ENCODE peak calls at places on chromosome 1, in nine cellular contexts. Y is sciatic nerve; L is smooth muscle cell of the brain vasculature; G is NCI-H524; V is AG09309; K is stimulated activated effector memory CD8-positive, alpha-beta T cell treated with anti-CD3 and anti-CD28 coated beads, Interleukin-12 subunit alpha, Interleukin-12 subunit beta, amount 100 ng/mL, for 72 hours; R is Panc1; D is endothelial cell; B is fibroblast of mammary gland. E is an unnamed sample.

GRCh38 chr1:86648255-86648654 is 56.1 kb upstream of the SH3GLB1 start:
- DNase-seq in Y (no peak), L (peak), G (no peak), V (peak), K (no peak), R (peak), D (no peak), B (peak), E (peak)

GRCh38 chr1:32695098-32695904 is 7.3 kb downstream of the SYNC start:
- DNase-seq in Y (peak), L (no peak), G (no peak), V (peak), K (no peak), R (no peak), D (no peak), B (peak), E (peak)

GRCh38 chr1:215891673-215892072 is 324.6 kb downstream of the KCTD3 start:
- DNase-seq in Y (no peak), L (no peak), G (no peak), V (no peak), K (no peak), R (no peak), D (no peak), B (peak), E (peak)

GRCh38 chr1:33007190-33008050 is 29.3 kb downstream of the AK2 start:
- DNase-seq in Y (no peak), L (peak), G (peak), V (peak), K (no peak), R (peak), D (peak), B (peak), E (peak)

GRCh38 chr1:31818204-31818603 is 2.4 kb upstream of the SPOCD1 start:
- DNase-seq in Y (no peak), L (no peak), G (no peak), V (no peak), K (no peak), R (no peak), D (no peak), B (peak), E (no peak)

GRCh38 chr1:36557041-36558000 is 74.6 kb upstream of the CSF3R start:
- DNase-seq in Y (peak), L (no peak), G (peak), V (no peak), K (no peak), R (no peak), D (no peak), B (no peak), E (no peak)

GRCh38 chr1:3135073-3135745 is 66.2 kb downstream of the PRDM16 start:
- DNase-seq in Y (no peak), L (no peak), G (no peak), V (no peak), K (no peak), R (no peak), D (peak), B (no peak), E (no peak)

GRCh38 chr1:3491291-3492246 is 37.1 kb downstream of the ARHGEF16 start:
- DNase-seq in Y (peak), L (no peak), G (peak), V (no peak), K (peak), R (peak), D (peak), B (peak), E (peak)

GRCh38 chr1:230385930-230386329 is 40.2 kb downstream of the PGBD5 start:
- DNase-seq in Y (no peak), L (no peak), G (no peak), V (no peak), K (no peak), R (no peak), D (no peak), B (no peak), E (no peak)

GRCh38 chr1:64470670-64471217 is 815 bp downstream of the CACHD1 start:
- DNase-seq in Y (peak), L (no peak), G (peak), V (no peak), K (no peak), R (no peak), D (peak), B (peak), E (peak)

GRCh38 chr1:147110872-147111271 is 61.4 kb downstream of the PRKAB2 start:
- DNase-seq in Y (no peak), L (no peak), G (no peak), V (no peak), K (no peak), R (no peak), D (no peak), B (no peak), E (no peak)

E was measured in GM23248.